ENCODE peak calls at places on chromosomes 2 and 18, in five cellular contexts. One of them, this sample, is unnamed.

GRCh38 chr18:48834421-48835011 is 116.2 kb downstream of the SMAD7 start:
- DNase-seq in A549: peak
- DNase-seq in K562: no peak
- DNase-seq in GM23338: no peak
- DNase-seq in HepG2: no peak
- DNase-seq in this sample: peak

GRCh38 chr2:96308248-96308647 is 2.9 kb upstream of the SNRNP200 start:
- DNase-seq in A549: no peak
- DNase-seq in K562: no peak
- DNase-seq in GM23338: no peak
- DNase-seq in HepG2: no peak
- DNase-seq in this sample: no peak

GRCh38 chr2:111122631-111123421 is 2.1 kb downstream of the BCL2L11 start:
- DNase-seq in A549: peak
- DNase-seq in K562: peak
- DNase-seq in GM23338: peak
- DNase-seq in HepG2: peak
- DNase-seq in this sample: no peak

GRCh38 chr2:133553251-133553650 is 15.0 kb downstream of the NCKAP5 start:
- DNase-seq in A549: no peak
- DNase-seq in K562: no peak
- DNase-seq in GM23338: peak
- DNase-seq in HepG2: no peak
- DNase-seq in this sample: no peak

GRCh38 chr2:235106874-235107639 is 155.2 kb downstream of the SH3BP4 start:
- DNase-seq in A549: peak
- DNase-seq in K562: peak
- DNase-seq in GM23338: peak
- DNase-seq in HepG2: peak
- DNase-seq in this sample: no peak

GRCh38 chr2:96403481-96403880 is 67.9 kb downstream of the NCAPH start:
- DNase-seq in A549: no peak
- DNase-seq in K562: no peak
- DNase-seq in GM23338: no peak
- DNase-seq in HepG2: no peak
- DNase-seq in this sample: no peak

GRCh38 chr2:10778724-10779115 is 33.9 kb downstream of the PDIA6 start:
- DNase-seq in A549: no peak
- DNase-seq in K562: no peak
- DNase-seq in GM23338: no peak
- DNase-seq in HepG2: no peak
- DNase-seq in this sample: no peak

GRCh38 chr2:200471324-200471848 is 38.5 kb downstream of the KCTD18 start:
- DNase-seq in A549: peak
- DNase-seq in K562: peak
- DNase-seq in GM23338: peak
- DNase-seq in HepG2: peak
- DNase-seq in this sample: peak

DNA sequence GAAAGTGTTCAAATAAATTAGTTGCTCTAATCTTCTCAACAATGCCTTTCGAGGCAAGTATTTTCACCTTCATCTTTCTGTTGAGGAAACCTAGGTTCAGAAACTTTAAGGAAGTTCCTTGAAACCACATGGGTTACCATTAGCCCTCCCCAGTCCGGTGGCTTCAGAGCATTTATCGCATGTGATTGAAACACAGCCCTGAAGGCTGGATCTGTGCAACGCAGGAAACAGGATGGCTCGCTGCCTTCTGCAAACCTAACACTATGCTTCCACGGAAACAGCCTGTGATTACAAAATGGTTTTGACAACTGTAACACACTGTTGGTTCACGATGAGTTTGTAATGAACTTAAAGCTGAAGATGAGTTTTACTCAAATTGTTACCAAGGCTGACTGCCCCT is 68.5 kb downstream of the EPB41L3 start:
- DNase-seq in A549: no peak
- DNase-seq in K562: no peak
- DNase-seq in GM23338: no peak
- DNase-seq in HepG2: no peak
- DNase-seq in this sample: no peak
- TF ChIP-seq JUNB in A549: no peak
- TF ChIP-seq JUNB in K562: no peak
- TF ChIP-seq JUNB in GM23338: no peak
- TF ChIP-seq JUNB in HepG2: no peak
- TF ChIP-seq JUNB in this sample: no peak

GRCh38 chr2:18047114-18047695 is 168.7 kb downstream of the KCNS3 start:
- DNase-seq in A549: no peak
- DNase-seq in K562: no peak
- DNase-seq in GM23338: no peak
- DNase-seq in HepG2: no peak
- DNase-seq in this sample: no peak
- TF ChIP-seq JUNB in A549: no peak
- TF ChIP-seq JUNB in K562: no peak
- TF ChIP-seq JUNB in GM23338: no peak
- TF ChIP-seq JUNB in HepG2: no peak
- TF ChIP-seq JUNB in this sample: no peak

DNA sequence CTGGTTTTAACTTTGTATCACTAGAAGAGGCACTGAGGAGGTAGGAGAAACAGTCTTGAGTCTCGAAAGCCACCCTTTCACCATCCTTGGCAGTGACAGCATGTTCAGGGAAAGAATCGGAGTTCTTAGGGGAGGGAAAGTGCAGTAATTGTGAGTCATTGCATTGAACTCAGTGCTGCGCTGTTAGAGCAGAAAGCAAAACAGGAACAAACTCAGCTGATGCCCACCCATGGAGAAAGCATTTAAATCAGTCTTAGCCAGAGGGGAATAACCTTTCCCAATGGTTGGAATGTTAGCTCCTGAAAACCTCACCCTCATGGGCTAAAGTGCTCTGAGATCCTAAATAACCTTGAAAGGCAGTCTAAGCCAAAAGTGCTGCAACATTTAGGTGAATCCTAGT is 845.6 kb upstream of the CNTNAP5 start:
- DNase-seq in A549: no peak
- DNase-seq in K562: no peak
- DNase-seq in GM23338: peak
- DNase-seq in HepG2: no peak
- DNase-seq in this sample: no peak
- TF ChIP-seq JUNB in A549: no peak
- TF ChIP-seq JUNB in K562: no peak
- TF ChIP-seq JUNB in GM23338: no peak
- TF ChIP-seq JUNB in HepG2: no peak
- TF ChIP-seq JUNB in this sample: no peak

GRCh38 chr2:223841436-223842180 is 4.2 kb upstream of the AP1S3 start:
- DNase-seq in A549: no peak
- DNase-seq in K562: no peak
- DNase-seq in GM23338: no peak
- DNase-seq in HepG2: no peak
- DNase-seq in this sample: no peak

GRCh38 chr2:223835701-223836532 is 1.5 kb downstream of the AP1S3 start:
- DNase-seq in A549: no peak
- DNase-seq in K562: no peak
- DNase-seq in GM23338: peak
- DNase-seq in HepG2: no peak
- DNase-seq in this sample: peak

GRCh38 chr2:223834431-223834830 is 3.0 kb downstream of the AP1S3 start:
- DNase-seq in A549: no peak
- DNase-seq in K562: no peak
- DNase-seq in GM23338: no peak
- DNase-seq in HepG2: no peak
- DNase-seq in this sample: no peak

DNA sequence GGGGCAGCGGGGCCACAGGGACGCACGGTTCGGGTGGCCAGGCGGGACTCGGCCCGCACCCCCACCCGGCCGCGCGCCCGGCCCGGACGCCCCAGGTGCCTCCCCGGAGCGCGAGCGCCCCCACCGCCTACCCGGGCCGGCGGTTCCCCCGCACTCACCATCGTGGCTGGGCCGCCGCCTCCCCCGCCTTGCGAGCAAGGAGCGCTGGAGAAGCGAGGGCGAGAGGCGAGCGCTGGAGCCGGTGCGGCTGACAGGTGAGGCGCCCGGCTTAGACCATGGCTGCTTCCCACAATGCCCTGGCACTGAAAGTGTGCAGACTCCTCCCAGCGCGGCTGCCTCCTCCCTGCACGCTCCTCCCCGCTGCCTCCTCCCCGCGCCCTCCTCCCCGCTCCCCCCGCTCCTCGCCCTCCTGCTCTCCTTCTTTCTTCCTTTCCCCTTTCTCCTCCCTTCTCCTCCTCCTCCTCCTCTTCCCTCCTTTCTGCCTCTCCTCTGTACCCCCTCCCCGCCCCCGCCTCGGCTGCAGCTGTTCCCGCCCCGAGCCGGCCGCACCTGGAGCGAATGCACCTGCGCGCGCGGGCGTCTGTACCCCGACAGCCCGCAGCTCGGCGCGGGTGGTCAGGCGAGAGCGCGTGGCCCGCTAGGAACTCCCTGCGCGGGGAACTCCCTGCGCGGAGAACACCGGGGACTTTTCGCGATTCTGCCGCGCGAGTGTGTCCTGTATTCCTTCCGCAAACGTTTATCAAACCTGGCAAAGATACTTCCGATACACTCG is at the start of gene AP1S3:
- DNase-seq in A549: peak
- DNase-seq in K562: peak
- DNase-seq in GM23338: peak
- DNase-seq in HepG2: peak
- DNase-seq in this sample: no peak
- TF ChIP-seq JUNB in A549: no peak
- TF ChIP-seq JUNB in K562: no peak
- TF ChIP-seq JUNB in GM23338: no peak
- TF ChIP-seq JUNB in HepG2: no peak
- TF ChIP-seq JUNB in this sample: no peak

DNA sequence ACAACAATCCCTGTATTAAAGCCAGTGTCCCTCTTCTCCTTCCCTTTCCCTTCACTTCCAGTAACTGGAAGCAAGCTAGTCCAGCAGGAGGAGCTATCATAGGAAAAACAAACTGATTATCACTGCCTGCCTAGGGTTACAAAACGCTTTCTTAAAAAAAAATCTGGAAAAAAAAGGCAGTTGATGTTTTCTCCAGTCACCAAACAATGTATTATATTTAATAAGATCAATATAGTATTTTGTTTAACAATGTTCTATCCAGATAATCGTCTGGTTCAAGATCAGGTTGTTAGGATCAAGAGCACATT is 78.8 kb upstream of the ITGB6 start:
- DNase-seq in A549: no peak
- DNase-seq in K562: no peak
- DNase-seq in GM23338: peak
- DNase-seq in HepG2: peak
- DNase-seq in this sample: no peak
- TF ChIP-seq JUNB in A549: no peak
- TF ChIP-seq JUNB in K562: no peak
- TF ChIP-seq JUNB in GM23338: no peak
- TF ChIP-seq JUNB in HepG2: no peak
- TF ChIP-seq JUNB in this sample: no peak

DNA sequence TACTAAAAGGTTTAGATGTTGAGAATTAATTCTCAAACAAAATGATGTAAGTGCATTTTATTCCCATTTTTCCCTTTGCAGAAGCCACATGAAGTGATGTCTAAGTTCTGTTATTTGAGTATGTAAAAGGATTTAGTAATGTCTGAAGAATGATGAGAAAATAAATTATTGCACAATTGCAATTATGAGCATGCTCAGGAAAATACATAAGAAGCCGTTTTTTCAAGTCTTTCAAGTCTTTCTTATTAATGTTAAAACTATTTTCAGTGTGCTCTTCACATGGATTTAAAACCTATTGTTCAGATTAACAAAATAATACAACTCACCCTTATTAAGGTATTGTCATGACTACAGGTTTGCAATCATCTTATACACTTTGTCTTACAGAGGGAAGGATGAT is 331.4 kb upstream of the NETO1 start:
- DNase-seq in A549: no peak
- DNase-seq in K562: no peak
- DNase-seq in GM23338: no peak
- DNase-seq in HepG2: no peak
- DNase-seq in this sample: no peak
- TF ChIP-seq JUNB in A549: no peak
- TF ChIP-seq JUNB in K562: no peak
- TF ChIP-seq JUNB in GM23338: no peak
- TF ChIP-seq JUNB in HepG2: no peak
- TF ChIP-seq JUNB in this sample: no peak

GRCh38 chr2:38830546-38831159 is 45.1 kb downstream of the DHX57 start:
- DNase-seq in A549: no peak
- DNase-seq in K562: no peak
- DNase-seq in GM23338: no peak
- DNase-seq in HepG2: no peak
- DNase-seq in this sample: no peak
- TF ChIP-seq JUNB in A549: no peak
- TF ChIP-seq JUNB in K562: no peak
- TF ChIP-seq JUNB in GM23338: no peak
- TF ChIP-seq JUNB in HepG2: no peak
- TF ChIP-seq JUNB in this sample: no peak

This sample was measured in GM12878.